ENCODE peak calls at places on chromosomes 4 and X, in six cellular contexts. V is IMR-90, E is endodermal cell, Z is esophagus squamous epithelium, N is left ventricle myocardium inferior, B is pancreas. T is an unnamed sample.

GRCh38 chrX:140767646-140768045 is 58.1 kb downstream of the LINC00632 start:
- DNase-seq in V (no peak), E (no peak), Z (no peak), N (no peak), B (no peak), T (no peak)

GRCh38 chrX:12988797-12989196 is 13.9 kb downstream of the TMSB4X start:
- DNase-seq in V (peak; percentile 74), E (no peak), Z (no peak), N (no peak), B (no peak), T (peak; percentile 55)

GRCh38 chrX:154761977-154762528 is 611 bp upstream of the DKC1 start:
- DNase-seq in V (no peak), E (no peak), Z (no peak), N (no peak), B (no peak), T (peak; percentile 62)

GRCh38 chrX:110021180-110022022 is 18.5 kb downstream of the TMEM164 start:
- DNase-seq in V (peak; percentile 75), E (no peak), Z (no peak), N (peak; percentile 19), B (no peak), T (peak; percentile 47)

GRCh38 chrX:142089193-142089592 is 115.9 kb downstream of the MAGEC2 start:
- DNase-seq in V (peak; percentile 1), E (no peak), Z (no peak), N (no peak), B (no peak), T (no peak)

GRCh38 chr4:23297327-23297726 is 592.5 kb downstream of the PPARGC1A start:
- DNase-seq in V (no peak), E (peak; percentile 51), Z (no peak), N (no peak), B (no peak), T (no peak)

GRCh38 chr4:175109933-175110332 is 191.8 kb downstream of the ADAM29 start:
- DNase-seq in V (no peak), E (peak; percentile 73), Z (no peak), N (no peak), B (no peak), T (no peak)

GRCh38 chr4:100289530-100289888 is 99.2 kb upstream of the DDIT4L start:
- DNase-seq in V (no peak), E (no peak), Z (no peak), N (no peak), B (no peak), T (peak; percentile 7)

GRCh38 chr4:145207934-145208333 is 27.5 kb upstream of the OTUD4 start:
- DNase-seq in V (no peak), E (no peak), Z (no peak), N (no peak), B (no peak), T (no peak)

GRCh38 chrX:8724176-8724757 is 7.7 kb downstream of the ANOS1 start:
- DNase-seq in V (no peak), E (peak; percentile 85), Z (no peak), N (no peak), B (no peak), T (peak; percentile 22)

GRCh38 chr4:109729155-109729562 is 711 bp downstream of the PLA2G12A start:
- DNase-seq in V (peak; percentile 7), E (no peak), Z (no peak), N (no peak), B (no peak), T (no peak)

GRCh38 chrX:35890699-35891098 is 28.8 kb upstream of the CFAP47 start:
- DNase-seq in V (peak; percentile 11), E (peak; percentile 68), Z (no peak), N (no peak), B (no peak), T (peak; percentile 65)

GRCh38 chr4:184328022-184328736 is 110.5 kb upstream of the ENPP6 start:
- DNase-seq in V (no peak), E (peak; percentile 18), Z (peak; percentile 4), N (no peak), B (no peak), T (peak; percentile 50)

GRCh38 chr4:36716874-36717273 is 435.5 kb downstream of the DTHD1 start:
- DNase-seq in V (no peak), E (no peak), Z (no peak), N (no peak), B (no peak), T (no peak)

GRCh38 chr4:10582059-10582686 is 102.4 kb downstream of the CLNK start:
- DNase-seq in V (peak; percentile 69), E (peak; percentile 69), Z (no peak), N (no peak), B (no peak), T (peak; percentile 37)

GRCh38 chr4:158758142-158758541 is 10.7 kb upstream of the FNIP2 start:
- DNase-seq in V (peak; percentile 54), E (no peak), Z (no peak), N (no peak), B (no peak), T (no peak)

GRCh38 chrX:120336899-120337298 is 25.0 kb upstream of the ATP1B4 start:
- DNase-seq in V (no peak), E (no peak), Z (no peak), N (no peak), B (no peak), T (no peak)

GRCh38 chr4:122010610-122011009 is 58.8 kb upstream of the TRPC3 start:
- DNase-seq in V (peak; percentile 95), E (no peak), Z (no peak), N (no peak), B (no peak), T (no peak)

GRCh38 chr4:32661229-32661628 is 1941.1 kb downstream of the PCDH7 start:
- DNase-seq in V (no peak), E (no peak), Z (no peak), N (no peak), B (no peak), T (no peak)

GRCh38 chr4:100849319-100849718 is 331.5 kb upstream of the EMCN start:
- DNase-seq in V (no peak), E (no peak), Z (no peak), N (no peak), B (no peak), T (no peak)

GRCh38 chr4:175330652-175331051 is 412.5 kb downstream of the ADAM29 start:
- DNase-seq in V (peak; percentile 83), E (no peak), Z (no peak), N (no peak), B (no peak), T (no peak)

GRCh38 chrX:50941638-50942037 is 31.1 kb downstream of the BMP15 start:
- DNase-seq in V (no peak), E (peak; percentile 69), Z (no peak), N (no peak), B (peak; percentile 62), T (no peak)

GRCh38 chr4:38530486-38530885 is 133.5 kb upstream of the KLF3 start:
- DNase-seq in V (no peak), E (no peak), Z (no peak), N (no peak), B (no peak), T (no peak)

GRCh38 chr4:152590179-152591031 is 54.5 kb upstream of the FBXW7 start:
- DNase-seq in V (peak; percentile 89), E (no peak), Z (no peak), N (no peak), B (no peak), T (peak; percentile 67)

GRCh38 chrX:106751407-106751806 is 24.9 kb downstream of the RNF128 start:
- DNase-seq in V (no peak), E (peak; percentile 35), Z (no peak), N (no peak), B (no peak), T (no peak)

GRCh38 chrX:106748377-106748776 is 21.9 kb downstream of the RNF128 start:
- DNase-seq in V (no peak), E (no peak), Z (no peak), N (no peak), B (no peak), T (no peak)

DNA sequence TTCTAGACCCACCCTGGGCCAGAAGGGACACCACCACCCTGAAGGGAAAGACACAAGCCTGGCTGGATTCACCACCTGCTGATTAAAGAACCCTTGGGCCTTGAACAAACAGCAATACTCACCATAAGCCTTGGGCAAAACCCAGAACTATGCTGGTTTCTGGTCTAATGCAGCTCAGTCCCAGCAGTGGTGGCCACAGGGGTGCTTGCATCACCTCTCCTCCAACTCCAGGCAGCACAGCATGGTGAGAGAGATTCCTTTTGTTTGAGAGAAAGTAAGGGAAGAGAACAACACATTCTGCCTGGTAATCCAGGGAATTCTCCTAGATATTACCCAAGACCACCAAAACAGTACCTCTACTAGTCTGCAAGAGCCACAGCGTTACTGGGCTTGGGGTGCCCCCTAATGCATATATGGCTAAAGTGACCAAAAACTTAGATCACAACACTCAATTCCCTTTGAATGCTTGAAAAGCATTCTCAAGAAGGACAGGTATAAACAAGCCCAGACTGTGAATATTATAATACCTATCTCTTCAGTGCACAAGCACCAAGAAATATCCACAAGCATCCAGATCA is 25.7 kb downstream of the RNF128 start:
- DNase-seq in V (peak; percentile 7), E (peak; percentile 57), Z (no peak), N (no peak), B (no peak), T (no peak)
- TF ChIP-seq CTCF in V (peak; percentile 43), E (peak; percentile 66), Z (no peak), N (no peak), B (no peak), T (no peak)

DNA sequence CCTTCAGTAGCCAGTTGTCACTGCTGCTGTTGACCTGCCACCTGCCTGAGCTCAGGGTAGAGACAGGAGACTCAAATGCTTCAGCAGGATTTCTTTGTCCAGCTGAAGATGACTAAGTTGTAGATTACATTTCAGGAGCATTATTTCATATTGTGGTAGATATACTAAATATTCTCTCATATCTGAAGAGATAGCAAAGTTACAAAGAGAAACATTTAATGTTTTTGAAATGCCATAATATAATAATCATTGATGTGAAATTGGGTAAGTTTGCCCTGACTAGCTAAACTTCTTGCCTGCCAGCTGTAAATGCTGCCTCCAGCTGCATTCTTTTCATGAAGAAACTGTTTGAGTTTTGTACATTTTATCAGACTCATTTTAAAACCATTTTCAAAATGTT is 247.6 kb upstream of the CNKSR2 start:
- DNase-seq in V (no peak), E (no peak), Z (no peak), N (no peak), B (no peak), T (no peak)
- H3K36me3 ChIP-seq in V (no peaks in the 10 kb centered on the region), E (no peaks in the 10 kb centered on the region), Z (no peaks in the 10 kb centered on the region), N (no peaks in the 10 kb centered on the region), B (no peaks in the 10 kb centered on the region), T (no peaks in the 10 kb centered on the region)

GRCh38 chrX:25726539-25726938 is 411.6 kb upstream of the MAGEB18 start:
- DNase-seq in V (no peak), E (no peak), Z (no peak), N (no peak), B (no peak), T (no peak)

GRCh38 chrX:25717122-25717521 is 421.0 kb upstream of the MAGEB18 start:
- DNase-seq in V (no peak), E (no peak), Z (no peak), N (no peak), B (no peak), T (no peak)

DNA sequence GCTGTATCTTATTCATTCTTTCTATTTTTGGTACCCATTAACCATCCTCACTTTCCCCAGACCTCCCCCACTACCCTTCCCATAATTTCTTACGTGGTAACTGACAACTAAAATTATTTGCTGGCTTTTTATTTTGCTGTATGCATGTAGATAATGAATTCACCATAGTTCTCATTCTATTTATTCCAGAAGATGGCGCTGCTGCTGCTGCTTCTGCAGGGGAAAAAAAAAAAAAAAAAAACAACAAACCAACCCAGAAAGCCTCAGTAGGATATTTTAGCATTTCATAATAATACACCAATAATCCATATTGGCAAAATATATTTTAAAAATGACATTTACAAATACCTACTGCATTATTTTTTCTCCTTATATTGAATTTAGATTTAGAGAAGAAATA is 416.6 kb upstream of the MAGEB18 start:
- DNase-seq in V (no peak), E (no peak), Z (no peak), N (no peak), B (no peak), T (no peak)
- TF ChIP-seq CTCF in V (peak; percentile 27), E (peak; percentile 69), Z (no peak), N (peak; percentile 55), B (no peak), T (no peak)

GRCh38 chr4:168380290-168380689 is 61.7 kb upstream of the DDX60 start:
- DNase-seq in V (no peak), E (no peak), Z (no peak), N (no peak), B (no peak), T (no peak)
- H3K36me3 ChIP-seq in V (no peaks in the 10 kb centered on the region), E (no peaks in the 10 kb centered on the region), Z (peaks cover 41% of the 10 kb centered on the region), N (peaks cover 44% of the 10 kb centered on the region), B (no peaks in the 10 kb centered on the region), T (no peaks in the 10 kb centered on the region)

T was measured in thyroid gland.